ENCODE peak calls at places on chromosomes 3 and 15, in six cellular contexts. V is neural crest cell; F is mesothelial cell of epicardium; Q is activated CD4-positive, alpha-beta memory T cell treated with anti-CD3 and anti-CD28 coated beads, Interleukin-2, amount 10 ng/mL, durations not matched to agents 7 days and 5 days; L is nucleus accumbens; R is C1 segment of cervical spinal cord. K is an unnamed sample.

GRCh38 chr15:36370735-36371115 is 208.7 kb upstream of the CDIN1 start:
- DNase-seq in V (no peak), R (no peak), Q (no peak), L (no peak), F (no peak), K (no peak)

GRCh38 chr15:43126358-43126757 is 7.0 kb upstream of the TMEM62 start:
- DNase-seq in L (no peak), V (no peak), R (no peak), F (no peak), Q (no peak), K (no peak)

GRCh38 chr15:42118650-42119531 is 24.5 kb upstream of the PLA2G4D start:
- DNase-seq in Q (no peak), R (no peak), V (no peak), F (no peak), L (no peak), K (no peak)

GRCh38 chr3:36891651-36892268 is 53.1 kb downstream of the TRANK1 start:
- DNase-seq in L (no peak), Q (no peak), R (no peak), V (no peak), F (no peak), K (no peak)

GRCh38 chr15:64895285-64896065 is 16.2 kb upstream of the ANKDD1A start:
- DNase-seq in Q (peak), F (no peak), R (peak), V (no peak), L (no peak), K (no peak)

GRCh38 chr3:156553705-156554356 is 1.1 kb downstream of the SSR3 start:
- DNase-seq in Q (no peak), R (no peak), V (no peak), L (no peak), F (no peak), K (no peak)

GRCh38 chr3:14452676-14453367 is 50.4 kb downstream of the SLC6A6 start:
- DNase-seq in V (no peak), F (no peak), Q (no peak), L (peak), R (peak), K (peak)

GRCh38 chr15:35173444-35174118 is 88.5 kb upstream of the NANOGP8 start:
- DNase-seq in L (no peak), Q (no peak), R (no peak), F (no peak), V (no peak), K (no peak)